ENCODE peak calls at places on chromosomes 16 and 17, in six cellular contexts. M is iris pigment epithelial cell; U is activated CD4-positive, alpha-beta T cell treated with anti-CD3 and anti-CD28 coated beads, Interleukin-2, amount 50 U/mL, for 1 hour; H is A172; J is Caco-2; W is GM12892. K is an unnamed sample.

GRCh38 chr17:49223517-49224197 is 6.9 kb downstream of the PHOSPHO1 start:
- DNase-seq in W (peak), U (peak), M (no peak), J (peak), H (no peak), K (peak)

GRCh38 chr17:50037321-50038107 is 18.4 kb upstream of the ITGA3 start:
- DNase-seq in J (no peak), M (peak), W (no peak), H (peak), U (no peak), K (peak)

GRCh38 chr16:74035816-74036215 is 260.8 kb upstream of the PSMD7 start:
- DNase-seq in J (no peak), H (peak), W (no peak), M (peak), U (no peak), K (no peak)

GRCh38 chr16:22191966-22192260 is 14.2 kb upstream of the EEF2K start:
- DNase-seq in M (no peak), U (peak), W (no peak), H (no peak), J (no peak), K (no peak)

GRCh38 chr17:40598928-40599627 is 33.8 kb upstream of the CCR7 start:
- DNase-seq in W (peak), H (no peak), M (peak), U (peak), J (no peak), K (no peak)

GRCh38 chr16:81551141-81551808 is 106.7 kb downstream of the CMIP start:
- DNase-seq in H (peak), J (no peak), U (no peak), W (no peak), M (peak), K (no peak)

GRCh38 chr17:69638516-69638915 is 224.0 kb downstream of the MAP2K6 start:
- DNase-seq in J (no peak), H (no peak), W (no peak), U (no peak), M (peak), K (no peak)

GRCh38 chr17:77208217-77208808 is 67.5 kb downstream of the SEC14L1 start:
- DNase-seq in H (peak), M (peak), W (no peak), J (peak), U (no peak), K (no peak)

GRCh38 chr17:43013296-43013695 is 6.7 kb downstream of the IFI35 start:
- DNase-seq in J (no peak), M (no peak), W (no peak), H (no peak), U (no peak), K (no peak)

GRCh38 chr17:7330099-7331015 is 1.2 kb upstream of the NEURL4 start:
- DNase-seq in M (peak), H (peak), U (peak), J (peak), W (peak), K (peak)

K was measured in lower leg skin.